ENCODE peak calls at places on chromosomes 3 and 15, in seven cellular contexts. One of them, this sample, is unnamed.

GRCh38 chr3:9793161-9793781 is 389 bp downstream of the ARPC4 start:
- DNase-seq in PC-9: peak
- DNase-seq in neuronal stem cell: no peak
- DNase-seq in GM23248: peak
- DNase-seq in HCT116: no peak
- DNase-seq in GM12878: no peak
- DNase-seq in neural progenitor cell: peak
- DNase-seq in this sample: peak

GRCh38 chr3:170330366-170330765 is 27.1 kb upstream of the SKIL start:
- DNase-seq in PC-9: peak
- DNase-seq in neuronal stem cell: no peak
- DNase-seq in GM23248: peak
- DNase-seq in HCT116: peak
- DNase-seq in GM12878: no peak
- DNase-seq in neural progenitor cell: no peak
- DNase-seq in this sample: no peak

GRCh38 chr3:182182531-182182968 is 470.8 kb downstream of the SOX2 start:
- DNase-seq in PC-9: peak
- DNase-seq in neuronal stem cell: no peak
- DNase-seq in GM23248: no peak
- DNase-seq in HCT116: peak
- DNase-seq in GM12878: peak
- DNase-seq in neural progenitor cell: no peak
- DNase-seq in this sample: no peak

GRCh38 chr3:162489853-162490252 is 993.2 kb downstream of the OTOL1 start:
- DNase-seq in PC-9: no peak
- DNase-seq in neuronal stem cell: no peak
- DNase-seq in GM23248: peak
- DNase-seq in HCT116: peak
- DNase-seq in GM12878: no peak
- DNase-seq in neural progenitor cell: peak
- DNase-seq in this sample: no peak

GRCh38 chr15:58036579-58036978 is 28.9 kb downstream of the ALDH1A2 start:
- DNase-seq in PC-9: no peak
- DNase-seq in neuronal stem cell: no peak
- DNase-seq in GM23248: no peak
- DNase-seq in HCT116: no peak
- DNase-seq in GM12878: no peak
- DNase-seq in neural progenitor cell: no peak
- DNase-seq in this sample: no peak

GRCh38 chr3:11546657-11547302 is 96.9 kb downstream of the VGLL4 start:
- DNase-seq in PC-9: no peak
- DNase-seq in neuronal stem cell: no peak
- DNase-seq in GM23248: no peak
- DNase-seq in HCT116: no peak
- DNase-seq in GM12878: no peak
- DNase-seq in neural progenitor cell: no peak
- DNase-seq in this sample: no peak

GRCh38 chr3:4953119-4953518 is 26.1 kb upstream of the BHLHE40 start:
- DNase-seq in PC-9: no peak
- DNase-seq in neuronal stem cell: no peak
- DNase-seq in GM23248: peak
- DNase-seq in HCT116: no peak
- DNase-seq in GM12878: no peak
- DNase-seq in neural progenitor cell: no peak
- DNase-seq in this sample: no peak

GRCh38 chr3:127684871-127685707 is 12.3 kb downstream of the ABTB1 start:
- DNase-seq in PC-9: no peak
- DNase-seq in neuronal stem cell: no peak
- DNase-seq in GM23248: no peak
- DNase-seq in HCT116: no peak
- DNase-seq in GM12878: no peak
- DNase-seq in neural progenitor cell: no peak
- DNase-seq in this sample: no peak

GRCh38 chr3:186340211-186340610 is 21.8 kb downstream of the DGKG start:
- DNase-seq in PC-9: no peak
- DNase-seq in neuronal stem cell: no peak
- DNase-seq in GM23248: peak
- DNase-seq in HCT116: no peak
- DNase-seq in GM12878: no peak
- DNase-seq in neural progenitor cell: no peak
- DNase-seq in this sample: no peak

GRCh38 chr3:27219127-27219860 is 149.9 kb downstream of the NEK10 start:
- DNase-seq in PC-9: peak
- DNase-seq in neuronal stem cell: no peak
- DNase-seq in GM23248: peak
- DNase-seq in HCT116: no peak
- DNase-seq in GM12878: no peak
- DNase-seq in neural progenitor cell: no peak
- DNase-seq in this sample: no peak

GRCh38 chr3:87350367-87351199 is 74.2 kb upstream of the POU1F1 start:
- DNase-seq in PC-9: peak
- DNase-seq in neuronal stem cell: peak
- DNase-seq in GM23248: peak
- DNase-seq in HCT116: peak
- DNase-seq in GM12878: no peak
- DNase-seq in neural progenitor cell: peak
- DNase-seq in this sample: peak

GRCh38 chr3:128497305-128498126 is 4.5 kb upstream of the GATA2 start:
- DNase-seq in PC-9: no peak
- DNase-seq in neuronal stem cell: no peak
- DNase-seq in GM23248: peak
- DNase-seq in HCT116: no peak
- DNase-seq in GM12878: no peak
- DNase-seq in neural progenitor cell: peak
- DNase-seq in this sample: peak

GRCh38 chr15:60830479-60830878 is 351.5 kb upstream of the ICE2 start:
- DNase-seq in PC-9: no peak
- DNase-seq in neuronal stem cell: no peak
- DNase-seq in GM23248: peak
- DNase-seq in HCT116: no peak
- DNase-seq in GM12878: no peak
- DNase-seq in neural progenitor cell: no peak
- DNase-seq in this sample: no peak

GRCh38 chr15:79184465-79184892 is 93.9 kb upstream of the RASGRF1 start:
- DNase-seq in PC-9: no peak
- DNase-seq in neuronal stem cell: peak
- DNase-seq in GM23248: peak
- DNase-seq in HCT116: peak
- DNase-seq in GM12878: peak
- DNase-seq in neural progenitor cell: peak
- DNase-seq in this sample: peak

GRCh38 chr15:36414670-36415069 is 164.8 kb upstream of the CDIN1 start:
- DNase-seq in PC-9: no peak
- DNase-seq in neuronal stem cell: no peak
- DNase-seq in GM23248: peak
- DNase-seq in HCT116: no peak
- DNase-seq in GM12878: no peak
- DNase-seq in neural progenitor cell: no peak
- DNase-seq in this sample: no peak

GRCh38 chr15:44094776-44095175 is 100.3 kb downstream of the FRMD5 start:
- DNase-seq in PC-9: no peak
- DNase-seq in neuronal stem cell: no peak
- DNase-seq in GM23248: peak
- DNase-seq in HCT116: no peak
- DNase-seq in GM12878: no peak
- DNase-seq in neural progenitor cell: no peak
- DNase-seq in this sample: no peak

GRCh38 chr3:13053425-13053824 is 19.8 kb downstream of the IQSEC1 start:
- DNase-seq in PC-9: no peak
- DNase-seq in neuronal stem cell: no peak
- DNase-seq in GM23248: no peak
- DNase-seq in HCT116: no peak
- DNase-seq in GM12878: no peak
- DNase-seq in neural progenitor cell: no peak
- DNase-seq in this sample: no peak

GRCh38 chr3:190519886-190520285 is 6.0 kb downstream of the IL1RAP start:
- DNase-seq in PC-9: no peak
- DNase-seq in neuronal stem cell: no peak
- DNase-seq in GM23248: peak
- DNase-seq in HCT116: no peak
- DNase-seq in GM12878: no peak
- DNase-seq in neural progenitor cell: no peak
- DNase-seq in this sample: no peak

GRCh38 chr3:190514163-190515153 is 573 bp downstream of the IL1RAP start:
- DNase-seq in PC-9: peak
- DNase-seq in neuronal stem cell: peak
- DNase-seq in GM23248: peak
- DNase-seq in HCT116: no peak
- DNase-seq in GM12878: no peak
- DNase-seq in neural progenitor cell: peak
- DNase-seq in this sample: peak

GRCh38 chr3:190513409-190514162 is at the start of gene IL1RAP:
- DNase-seq in PC-9: peak
- DNase-seq in neuronal stem cell: peak
- DNase-seq in GM23248: peak
- DNase-seq in HCT116: peak
- DNase-seq in GM12878: peak
- DNase-seq in neural progenitor cell: peak
- DNase-seq in this sample: peak

GRCh38 chr3:190516416-190516815 is 2.5 kb downstream of the IL1RAP start:
- DNase-seq in PC-9: no peak
- DNase-seq in neuronal stem cell: no peak
- DNase-seq in GM23248: no peak
- DNase-seq in HCT116: no peak
- DNase-seq in GM12878: no peak
- DNase-seq in neural progenitor cell: no peak
- DNase-seq in this sample: no peak

DNA sequence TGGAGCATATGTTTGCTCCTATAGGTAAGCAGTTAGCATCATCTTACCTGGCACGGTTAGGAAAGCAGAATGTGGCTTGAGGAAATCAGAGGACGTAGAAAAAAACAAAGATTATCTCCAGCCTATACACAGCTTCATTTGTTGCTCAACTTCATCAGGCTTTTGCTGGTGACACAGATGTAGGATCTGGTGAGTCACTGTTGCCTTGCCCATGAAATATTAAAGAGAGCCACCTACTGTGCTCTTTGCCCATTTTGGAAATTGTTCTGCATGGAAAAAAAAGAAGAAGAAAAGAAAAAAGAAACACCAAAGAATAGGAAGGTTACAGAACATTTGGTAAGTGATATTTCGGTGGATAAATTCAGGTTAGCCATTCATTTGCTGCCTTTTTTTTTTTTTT is 3.8 kb downstream of the IL1RAP start:
- DNase-seq in PC-9: peak
- DNase-seq in neuronal stem cell: no peak
- DNase-seq in GM23248: peak
- DNase-seq in HCT116: no peak
- DNase-seq in GM12878: no peak
- DNase-seq in neural progenitor cell: no peak
- DNase-seq in this sample: no peak
- H3K27ac ChIP-seq in PC-9: peak
- H3K27ac ChIP-seq in neuronal stem cell: no peak
- H3K27ac ChIP-seq in GM23248: peak
- H3K27ac ChIP-seq in HCT116: no peak
- H3K27ac ChIP-seq in GM12878: no peak
- H3K27ac ChIP-seq in neural progenitor cell: no peak
- H3K27ac ChIP-seq in this sample: no peak

GRCh38 chr3:53168175-53168923 is 7.3 kb downstream of the PRKCD start:
- DNase-seq in PC-9: no peak
- DNase-seq in neuronal stem cell: no peak
- DNase-seq in GM23248: no peak
- DNase-seq in HCT116: no peak
- DNase-seq in GM12878: no peak
- DNase-seq in neural progenitor cell: peak
- DNase-seq in this sample: no peak
- H3K4me2 ChIP-seq in PC-9: no peak
- H3K4me2 ChIP-seq in neuronal stem cell: no peak
- H3K4me2 ChIP-seq in GM23248: no peak
- H3K4me2 ChIP-seq in HCT116: no peak
- H3K4me2 ChIP-seq in GM12878: peak
- H3K4me2 ChIP-seq in neural progenitor cell: peak
- H3K4me2 ChIP-seq in this sample: peak

GRCh38 chr15:88533376-88533775 is 13.1 kb downstream of the DET1 start:
- DNase-seq in PC-9: no peak
- DNase-seq in neuronal stem cell: no peak
- DNase-seq in GM23248: no peak
- DNase-seq in HCT116: no peak
- DNase-seq in GM12878: no peak
- DNase-seq in neural progenitor cell: no peak
- DNase-seq in this sample: no peak

GRCh38 chr15:88539441-88539840 is 7.0 kb downstream of the DET1 start:
- DNase-seq in PC-9: no peak
- DNase-seq in neuronal stem cell: no peak
- DNase-seq in GM23248: no peak
- DNase-seq in HCT116: no peak
- DNase-seq in GM12878: no peak
- DNase-seq in neural progenitor cell: no peak
- DNase-seq in this sample: no peak

GRCh38 chr15:88537591-88538317 is 8.7 kb downstream of the DET1 start:
- DNase-seq in PC-9: no peak
- DNase-seq in neuronal stem cell: no peak
- DNase-seq in GM23248: no peak
- DNase-seq in HCT116: no peak
- DNase-seq in GM12878: no peak
- DNase-seq in neural progenitor cell: no peak
- DNase-seq in this sample: no peak

GRCh38 chr15:88535100-88535499 is 11.4 kb downstream of the DET1 start:
- DNase-seq in PC-9: no peak
- DNase-seq in neuronal stem cell: no peak
- DNase-seq in GM23248: peak
- DNase-seq in HCT116: no peak
- DNase-seq in GM12878: no peak
- DNase-seq in neural progenitor cell: no peak
- DNase-seq in this sample: no peak

DNA sequence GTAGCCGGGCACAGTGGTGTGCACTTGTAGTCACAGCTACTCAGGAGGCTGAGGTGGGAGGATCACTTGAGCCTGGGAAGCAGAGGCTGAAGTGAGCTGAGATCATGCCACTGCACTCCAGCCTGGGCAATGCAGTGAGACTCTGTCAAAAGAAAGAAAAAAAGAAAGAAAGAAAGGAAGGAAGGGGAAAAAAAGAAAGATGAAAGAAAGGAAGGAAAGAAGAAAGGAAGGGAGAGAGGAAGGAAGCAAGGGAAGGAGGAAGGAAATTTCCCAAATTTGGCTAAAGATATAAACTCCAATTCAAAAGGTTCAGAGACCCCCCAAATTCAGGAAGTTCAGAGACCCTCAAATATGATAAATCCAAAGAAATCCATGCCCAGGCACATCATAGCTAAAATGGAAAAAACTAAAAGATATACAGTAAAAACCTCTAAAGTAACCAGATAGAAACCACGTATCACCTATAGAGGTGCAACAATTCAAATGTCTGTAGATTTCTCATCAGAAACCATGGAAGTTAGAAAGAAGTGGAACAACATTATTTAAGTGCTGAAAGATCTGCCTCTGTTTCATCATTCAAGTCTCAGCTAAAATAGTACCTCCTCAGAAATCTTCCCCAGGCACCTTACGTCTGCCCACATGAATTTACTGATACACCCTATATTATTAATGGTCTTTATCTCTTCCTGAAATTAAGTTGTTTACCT is 10.7 kb downstream of the DET1 start:
- DNase-seq in PC-9: no peak
- DNase-seq in neuronal stem cell: no peak
- DNase-seq in GM23248: no peak
- DNase-seq in HCT116: no peak
- DNase-seq in GM12878: no peak
- DNase-seq in neural progenitor cell: no peak
- DNase-seq in this sample: no peak
- H2AFZ ChIP-seq in PC-9: no peak
- H2AFZ ChIP-seq in neuronal stem cell: no peak
- H2AFZ ChIP-seq in GM23248: no peak
- H2AFZ ChIP-seq in HCT116: no peak
- H2AFZ ChIP-seq in GM12878: no peak
- H2AFZ ChIP-seq in neural progenitor cell: no peak
- H2AFZ ChIP-seq in this sample: no peak

GRCh38 chr15:39030291-39031070 is 465.9 kb upstream of the RASGRP1 start:
- DNase-seq in PC-9: no peak
- DNase-seq in neuronal stem cell: no peak
- DNase-seq in GM23248: peak
- DNase-seq in HCT116: no peak
- DNase-seq in GM12878: no peak
- DNase-seq in neural progenitor cell: no peak
- DNase-seq in this sample: no peak
- H3K27ac ChIP-seq in PC-9: no peak
- H3K27ac ChIP-seq in neuronal stem cell: no peak
- H3K27ac ChIP-seq in GM23248: no peak
- H3K27ac ChIP-seq in HCT116: no peak
- H3K27ac ChIP-seq in GM12878: no peak
- H3K27ac ChIP-seq in neural progenitor cell: no peak
- H3K27ac ChIP-seq in this sample: no peak

This sample was measured in OCI-LY7.